ENCODE peak calls at places on chromosomes 7 and 10, in nine cellular contexts. Z, H, X, Q, E, S, N, L and V are unnamed samples.
A peak's percentile ranks its signal among the peaks of the same experiment; 100 is the strongest.

GRCh38 chr10:127485153-127485857 is 63.8 kb upstream of the NPS start:
- DNase-seq in Z (no peak), H (no peak), X (peak; percentile 2), Q (peak; percentile 65), E (no peak), S (no peak), N (no peak), L (no peak), V (peak; percentile 6)

GRCh38 chr7:114026486-114027089 is 107.8 kb upstream of the PPP1R3A start:
- DNase-seq in Z (no peak), H (no peak), X (peak; percentile 17), Q (peak; percentile 40), E (no peak), S (peak; percentile 25), N (peak; percentile 68), L (no peak), V (peak; percentile 47)

GRCh38 chr10:73940634-73941221 is 29.8 kb downstream of the PLAU start:
- DNase-seq in Z (peak; percentile 91), H (no peak), X (no peak), Q (peak; percentile 85), E (peak; percentile 90), S (peak; percentile 86), N (peak; percentile 81), L (peak; percentile 91), V (peak; percentile 42)

GRCh38 chr7:123602648-123603047 is 1.0 kb downstream of the ASB15 start:
- DNase-seq in Z (no peak), H (no peak), X (no peak), Q (no peak), E (no peak), S (no peak), N (no peak), L (no peak), V (no peak)

GRCh38 chr10:99573806-99574205 is 41.1 kb downstream of the NKX2-3 start:
- DNase-seq in Z (no peak), H (no peak), X (no peak), Q (no peak), E (no peak), S (no peak), N (no peak), L (no peak), V (no peak)

GRCh38 chr10:103667390-103667789 is 173.9 kb downstream of the NEURL1 start:
- DNase-seq in Z (no peak), H (no peak), X (no peak), Q (no peak), E (no peak), S (no peak), N (peak; percentile 95), L (no peak), V (no peak)

GRCh38 chr7:120583835-120584586 is 273.9 kb downstream of the TSPAN12 start:
- DNase-seq in Z (no peak), H (no peak), X (no peak), Q (peak; percentile 65), E (no peak), S (no peak), N (peak; percentile 81), L (no peak), V (no peak)

GRCh38 chr7:137888254-137888653 is 41.5 kb upstream of the DGKI start:
- DNase-seq in Z (no peak), H (peak; percentile 19), X (no peak), Q (no peak), E (no peak), S (no peak), N (no peak), L (no peak), V (no peak)

GRCh38 chr7:114865564-114865963 is 56.3 kb upstream of the MDFIC start:
- DNase-seq in Z (peak; percentile 62), H (peak; percentile 25), X (no peak), Q (peak; percentile 42), E (peak; percentile 39), S (peak; percentile 21), N (peak; percentile 83), L (peak; percentile 30), V (peak; percentile 48)

GRCh38 chr7:73885975-73886798 is 25.2 kb downstream of the TMEM270 start:
- DNase-seq in Z (peak; percentile 86), H (no peak), X (no peak), Q (no peak), E (peak; percentile 74), S (no peak), N (peak; percentile 85), L (peak; percentile 73), V (peak; percentile 45)

GRCh38 chr10:104318810-104319684 is 19.2 kb downstream of the ITPRIP start:
- DNase-seq in Z (peak; percentile 80), H (no peak), X (no peak), Q (peak; percentile 59), E (no peak), S (no peak), N (peak; percentile 55), L (no peak), V (no peak)

GRCh38 chr7:150937848-150938561 is 40.1 kb downstream of the KCNH2 start:
- DNase-seq in Z (no peak), H (no peak), X (no peak), Q (peak; percentile 49), E (no peak), S (no peak), N (peak; percentile 64), L (no peak), V (peak; percentile 33)

GRCh38 chr7:118111347-118111746 is 72.6 kb upstream of the LSM8 start:
- DNase-seq in Z (no peak), H (no peak), X (no peak), Q (no peak), E (no peak), S (no peak), N (no peak), L (no peak), V (no peak)

GRCh38 chr7:97770845-97771244 is 39.0 kb downstream of the TAC1 start:
- DNase-seq in Z (no peak), H (no peak), X (no peak), Q (no peak), E (no peak), S (no peak), N (no peak), L (no peak), V (no peak)

GRCh38 chr10:110993024-110993693 is 73.8 kb downstream of the SHOC2 start:
- DNase-seq in Z (no peak), H (peak; percentile 13), X (peak; percentile 69), Q (peak; percentile 26), E (no peak), S (peak; percentile 31), N (peak; percentile 70), L (no peak), V (peak; percentile 80)

GRCh38 chr10:96587255-96588059 is 645 bp upstream of the TM9SF3 start:
- DNase-seq in Z (peak; percentile 85), H (no peak), X (peak; percentile 34), Q (peak; percentile 69), E (peak; percentile 86), S (no peak), N (peak; percentile 86), L (no peak), V (peak; percentile 85)

GRCh38 chr7:157380416-157380815 is 43.6 kb downstream of the DNAJB6 start:
- DNase-seq in Z (no peak), H (no peak), X (no peak), Q (no peak), E (no peak), S (no peak), N (no peak), L (no peak), V (no peak)

GRCh38 chr10:125066704-125067447 is 93.5 kb downstream of the CTBP2 start:
- DNase-seq in Z (no peak), H (no peak), X (no peak), Q (no peak), E (no peak), S (no peak), N (no peak), L (peak; percentile 15), V (no peak)

GRCh38 chr7:51224811-51225581 is 91.6 kb downstream of the COBL start:
- DNase-seq in Z (no peak), H (no peak), X (no peak), Q (peak; percentile 53), E (no peak), S (no peak), N (no peak), L (no peak), V (no peak)
- TF ChIP-seq CTCF in Z (no peak), H (peak; percentile 2), X (no peak), Q (no peak), E (peak; percentile 51), S (no peak), N (no peak), L (peak; percentile 36), V (no peak)

GRCh38 chr10:126369125-126369708 is 19.1 kb downstream of the ADAM12 start:
- DNase-seq in Z (no peak), H (no peak), X (no peak), Q (no peak), E (no peak), S (no peak), N (no peak), L (no peak), V (no peak)
- TF ChIP-seq CTCF in Z (no peak), H (no peak), X (no peak), Q (no peak), E (no peak), S (no peak), N (no peak), L (no peak), V (no peak)

GRCh38 chr7:84188811-84189405 is 5.7 kb downstream of the SEMA3A start:
- DNase-seq in Z (no peak), H (no peak), X (no peak), Q (no peak), E (no peak), S (no peak), N (peak; percentile 50), L (no peak), V (no peak)
- TF ChIP-seq CTCF in Z (no peak), H (no peak), X (peak; percentile 44), Q (peak; percentile 67), E (no peak), S (peak; percentile 17), N (peak; percentile 60), L (peak; percentile 59), V (peak; percentile 68)

GRCh38 chr7:127587663-127588018 is 570 bp upstream of the ARF5 start:
- DNase-seq in Z (no peak), H (no peak), X (no peak), Q (no peak), E (no peak), S (no peak), N (no peak), L (peak; percentile 25), V (no peak)

GRCh38 chr7:127588019-127588696 is at the start of gene ARF5:
- DNase-seq in Z (peak; percentile 94), H (no peak), X (peak; percentile 24), Q (peak; percentile 89), E (peak; percentile 89), S (peak; percentile 98), N (peak; percentile 88), L (peak; percentile 90), V (peak; percentile 52)

GRCh38 chr7:127589901-127590300 is 1.7 kb downstream of the ARF5 start:
- DNase-seq in Z (no peak), H (no peak), X (no peak), Q (no peak), E (no peak), S (no peak), N (no peak), L (no peak), V (peak; percentile 30)

GRCh38 chr7:127591189-127591588 is 2.3 kb upstream of the FSCN3 start:
- DNase-seq in Z (no peak), H (no peak), X (no peak), Q (no peak), E (no peak), S (no peak), N (no peak), L (no peak), V (no peak)

GRCh38 chr7:127588697-127589482 is 679 bp downstream of the ARF5 start:
- DNase-seq in Z (peak; percentile 78), H (no peak), X (no peak), Q (peak; percentile 53), E (peak; percentile 41), S (peak; percentile 65), N (peak; percentile 58), L (peak; percentile 36), V (peak; percentile 20)
- TF ChIP-seq CTCF in Z (no peak), H (peak; percentile 31), X (peak; percentile 77), Q (peak; percentile 79), E (peak; percentile 27), S (peak; percentile 65), N (peak; percentile 65), L (peak; percentile 40), V (peak; percentile 74)